ENCODE peak calls at places on chromosomes 16 and 17, in seven cellular contexts. M is tibial nerve, F is stomach, T is IMR-90, K is heart left ventricle, I is right lobe of liver, H is endothelial cell of umbilical vein. W is an unnamed sample. For H3K36me3 and H3K4me1, the result is how much of the 10 kb centered on the place peaks cover.

GRCh38 chr16:77299395-77299794 is 100.2 kb downstream of the SYCE1L start:
- DNase-seq in M (no peak), F (no peak), T (no peak), K (no peak), I (no peak), H (peak), W (no peak)

GRCh38 chr17:30351730-30352129 is 17.9 kb upstream of the TMIGD1 start:
- DNase-seq in M (no peak), F (no peak), T (no peak), K (no peak), I (no peak), H (no peak), W (no peak)

GRCh38 chr17:82051776-82052637 is at the start of the genes GPS1 and RFNG:
- DNase-seq in M (peak), F (peak), T (peak), K (peak), I (peak), H (peak), W (peak)

GRCh38 chr16:21263640-21264211 is 14.4 kb downstream of the CRYM start:
- DNase-seq in M (no peak), F (no peak), T (peak), K (no peak), I (no peak), H (no peak), W (no peak)

GRCh38 chr17:31100840-31101239 is 6.1 kb downstream of the NF1 start:
- DNase-seq in M (no peak), F (no peak), T (no peak), K (no peak), I (no peak), H (no peak), W (no peak)

GRCh38 chr16:71762186-71762585 is 37.7 kb upstream of the PHLPP2 start:
- DNase-seq in M (no peak), F (no peak), T (peak), K (no peak), I (no peak), H (no peak), W (no peak)

GRCh38 chr17:80063815-80064585 is 27.6 kb downstream of the CCDC40 start:
- DNase-seq in M (no peak), F (peak), T (peak), K (peak), I (no peak), H (no peak), W (peak)

GRCh38 chr17:77696720-77697460 is 261.6 kb upstream of the TNRC6C start:
- DNase-seq in M (no peak), F (no peak), T (no peak), K (peak), I (peak), H (no peak), W (no peak)

GRCh38 chr17:17141860-17142552 is 64.1 kb downstream of the PLD6 start:
- DNase-seq in M (peak), F (no peak), T (peak), K (no peak), I (no peak), H (peak), W (no peak)

GRCh38 chr17:41324180-41325075 is 8.9 kb upstream of the KRTAP17-1 start:
- DNase-seq in M (no peak), F (no peak), T (peak), K (no peak), I (no peak), H (no peak), W (no peak)

GRCh38 chr17:2222901-2223616 is 80.5 kb downstream of the SMG6 start:
- DNase-seq in M (peak), F (peak), T (peak), K (peak), I (peak), H (peak), W (peak)

GRCh38 chr17:48522031-48522593 is 8.7 kb downstream of the HOXB1 start:
- DNase-seq in M (no peak), F (no peak), T (peak), K (no peak), I (no peak), H (peak), W (no peak)

GRCh38 chr16:68909099-68909733 is 65.9 kb downstream of the TANGO6 start:
- DNase-seq in M (no peak), F (no peak), T (peak), K (no peak), I (peak), H (no peak), W (no peak)

GRCh38 chr17:37358098-37358829 is 17.5 kb upstream of the C17orf78 start:
- DNase-seq in M (peak), F (peak), T (peak), K (peak), I (peak), H (peak), W (peak)

GRCh38 chr17:33021731-33022408 is 30.2 kb downstream of the SPACA3 start:
- DNase-seq in M (no peak), F (no peak), T (peak), K (no peak), I (no peak), H (no peak), W (no peak)

GRCh38 chr17:78256705-78257559 is 25.5 kb downstream of the TMEM235 start:
- DNase-seq in M (no peak), F (no peak), T (no peak), K (no peak), I (peak), H (peak), W (no peak)

GRCh38 chr17:57988301-57989010 is 402 bp upstream of the VEZF1 start:
- DNase-seq in M (peak), F (peak), T (peak), K (peak), I (peak), H (peak), W (peak)

GRCh38 chr16:14562691-14563491 is 67.2 kb downstream of the PARN start:
- DNase-seq in M (peak), F (peak), T (peak), K (peak), I (peak), H (no peak), W (peak)

GRCh38 chr17:76437467-76438402 is 15.2 kb downstream of the UBE2O start:
- DNase-seq in M (no peak), F (no peak), T (no peak), K (no peak), I (no peak), H (no peak), W (no peak)

GRCh38 chr16:17222756-17223411 is 247.9 kb downstream of the XYLT1 start:
- DNase-seq in M (peak), F (no peak), T (no peak), K (no peak), I (no peak), H (no peak), W (peak)

GRCh38 chr17:13525876-13526275 is 75.9 kb downstream of the HS3ST3A1 start:
- DNase-seq in M (no peak), F (no peak), T (no peak), K (no peak), I (no peak), H (no peak), W (no peak)

GRCh38 chr17:60641126-60641525 is 36.5 kb upstream of the BCAS3 start:
- DNase-seq in M (no peak), F (no peak), T (no peak), K (no peak), I (no peak), H (no peak), W (no peak)

GRCh38 chr16:65069090-65069489 is 52.8 kb downstream of the CDH11 start:
- DNase-seq in M (no peak), F (no peak), T (peak), K (no peak), I (no peak), H (peak), W (no peak)

GRCh38 chr17:42989146-42989545 is 8.8 kb downstream of the RUNDC1 start:
- DNase-seq in M (no peak), F (no peak), T (no peak), K (no peak), I (no peak), H (no peak), W (no peak)

GRCh38 chr17:50181155-50181554 is 15.3 kb downstream of the SGCA start:
- DNase-seq in M (no peak), F (no peak), T (no peak), K (peak), I (no peak), H (no peak), W (no peak)

GRCh38 chr17:3659541-3660111 is 8.8 kb downstream of the TAX1BP3 start:
- DNase-seq in M (peak), F (peak), T (peak), K (peak), I (peak), H (no peak), W (peak)

GRCh38 chr17:64183815-64184397 is 54.0 kb upstream of the ERN1 start:
- DNase-seq in M (no peak), F (no peak), T (peak), K (no peak), I (no peak), H (peak), W (no peak)

GRCh38 chr17:67884766-67885165 is 59.5 kb downstream of the BPTF start:
- DNase-seq in M (no peak), F (no peak), T (no peak), K (no peak), I (no peak), H (no peak), W (no peak)

GRCh38 chr17:4199818-4200402 is 56.9 kb downstream of the CYB5D2 start:
- DNase-seq in M (no peak), F (no peak), T (peak), K (no peak), I (no peak), H (peak), W (no peak)

GRCh38 chr17:28643979-28644781 is 778 bp downstream of the BLTP2 start:
- DNase-seq in M (peak), F (peak), T (peak), K (no peak), I (peak), H (peak), W (peak)

GRCh38 chr16:57107324-57107922 is 15.0 kb downstream of the CPNE2 start:
- DNase-seq in M (no peak), F (no peak), T (no peak), K (no peak), I (no peak), H (no peak), W (no peak)

GRCh38 chr16:68778551-68779231 is 41.6 kb downstream of the CDH1 start:
- DNase-seq in M (no peak), F (peak), T (no peak), K (no peak), I (peak), H (no peak), W (no peak)

GRCh38 chr17:63700528-63701441 is 860 bp upstream of the LIMD2 start:
- DNase-seq in M (no peak), F (peak), T (peak), K (peak), I (no peak), H (peak), W (no peak)

GRCh38 chr17:74654742-74655141 is 31.2 kb upstream of the CD300E start:
- DNase-seq in M (no peak), F (no peak), T (no peak), K (no peak), I (no peak), H (no peak), W (no peak)

GRCh38 chr17:14940946-14941280 is 324.2 kb downstream of the PMP22 start:
- DNase-seq in M (no peak), F (no peak), T (no peak), K (no peak), I (no peak), H (no peak), W (no peak)

GRCh38 chr17:29291163-29291752 is 2.7 kb downstream of the NUFIP2 start:
- DNase-seq in M (peak), F (no peak), T (peak), K (no peak), I (no peak), H (peak), W (no peak)

DNA sequence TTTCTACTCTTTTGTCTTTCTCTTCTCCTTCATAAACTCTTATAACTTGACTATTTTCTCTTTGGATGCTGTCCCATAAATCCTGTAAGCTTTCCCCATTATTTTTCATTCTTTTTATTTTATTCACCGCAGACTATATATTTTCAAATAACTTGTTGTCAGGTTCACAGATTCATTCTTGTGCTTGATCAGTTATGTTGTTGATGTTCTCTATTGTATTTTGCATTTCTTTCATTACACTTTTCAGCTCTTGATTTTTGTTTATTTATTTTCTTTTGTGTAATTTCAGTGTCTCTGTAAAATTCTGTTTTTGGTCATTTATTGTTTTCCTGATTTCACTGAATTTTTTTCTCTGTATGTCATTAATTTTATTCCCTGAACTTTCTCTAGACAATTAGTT is 49.2 kb downstream of the EFCAB13 start:
- DNase-seq in M (no peak), F (no peak), T (no peak), K (no peak), I (no peak), H (no peak), W (no peak)
- H3K36me3 ChIP-seq in M (under half), F (under half), T (under half), K (under half), I (under half), H (under half), W (under half)

GRCh38 chr17:39167492-39167891 is 1.5 kb upstream of the ARL5C start:
- DNase-seq in M (no peak), F (no peak), T (no peak), K (no peak), I (no peak), H (no peak), W (no peak)

GRCh38 chr17:39166437-39167335 is 725 bp upstream of the ARL5C start:
- DNase-seq in M (no peak), F (no peak), T (no peak), K (no peak), I (no peak), H (no peak), W (no peak)

GRCh38 chr17:39165178-39165843 is 650 bp downstream of the ARL5C start:
- DNase-seq in M (no peak), F (no peak), T (no peak), K (no peak), I (no peak), H (no peak), W (no peak)

GRCh38 chr17:39164675-39165143 is 1.3 kb downstream of the ARL5C start:
- DNase-seq in M (peak), F (peak), T (peak), K (peak), I (peak), H (peak), W (peak)

DNA sequence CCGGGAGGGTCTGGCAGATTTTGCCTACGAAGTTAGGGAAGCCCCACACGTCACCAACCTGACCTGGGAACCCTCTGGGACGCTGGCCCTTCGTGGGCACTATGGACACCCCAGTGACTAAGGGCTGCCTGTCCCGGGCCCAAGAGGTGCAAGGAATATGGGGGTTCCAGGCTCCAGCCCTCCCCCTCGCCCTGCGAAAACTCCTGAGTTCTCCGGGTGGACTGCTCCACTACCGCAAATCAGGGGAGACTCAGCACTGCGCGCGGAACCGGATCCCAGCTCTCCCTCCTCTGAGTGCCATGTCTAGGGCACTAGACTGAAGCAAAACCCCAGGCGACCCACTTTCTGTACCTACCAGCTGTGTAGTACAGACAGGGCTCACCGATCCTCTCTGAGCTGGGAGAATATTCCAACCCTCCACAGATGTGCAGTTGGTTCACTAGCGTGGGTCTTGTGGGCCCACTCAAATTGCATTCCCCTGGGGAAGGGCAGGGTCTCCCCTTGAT is at the start of gene ARL5C:
- DNase-seq in M (no peak), F (no peak), T (no peak), K (no peak), I (no peak), H (no peak), W (no peak)
- H3K4me1 ChIP-seq in M (under half), F (under half), T (under half), K (under half), I (under half), H (under half), W (under half)

GRCh38 chr16:81444448-81445121 is at the start of gene CMIP:
- DNase-seq in M (peak), F (peak), T (peak), K (peak), I (peak), H (peak), W (peak)
- TF ChIP-seq POLR2A in M (no peak), F (no peak), T (no peak), K (no peak), I (no peak), H (no peak), W (no peak)

DNA sequence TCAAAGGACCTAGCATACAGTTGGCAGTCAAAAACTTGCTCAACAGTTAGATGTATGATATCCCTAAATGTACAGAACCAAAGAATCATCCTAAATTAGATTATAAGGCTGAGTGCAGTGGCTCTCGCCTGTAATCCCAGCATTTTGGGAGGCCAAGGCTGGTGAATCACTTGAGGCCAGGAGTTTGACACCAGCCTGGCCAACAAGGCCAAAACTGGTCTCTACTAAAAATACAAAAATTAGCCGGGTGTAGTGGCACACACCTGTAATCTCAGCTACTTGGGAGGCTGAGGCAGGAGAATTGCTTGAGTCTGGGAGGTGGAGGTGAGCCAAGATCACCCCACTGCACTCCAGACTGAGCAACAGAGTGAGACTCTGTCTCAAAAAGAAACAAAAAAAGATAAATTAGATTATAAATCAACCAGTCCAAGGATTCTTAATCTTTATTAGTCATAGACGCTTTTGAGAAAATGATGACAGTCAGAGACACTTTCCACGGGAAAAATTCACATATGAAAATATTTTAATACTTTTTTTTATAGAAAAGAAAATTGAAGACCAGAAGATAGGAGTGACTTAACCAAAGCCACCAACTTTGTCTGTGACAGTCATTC is 77.6 kb downstream of the MMD start:
- DNase-seq in M (no peak), F (no peak), T (no peak), K (no peak), I (no peak), H (no peak), W (no peak)
- H3K36me3 ChIP-seq in M (under half), F (under half), T (under half), K (under half), I (under half), H (under half), W (under half)